ENCODE peak calls at places on chromosomes 13 and 19, in nine cellular contexts. Y is activated T-helper 1 cell treated with anti-CD3 and anti-CD28 coated beads, Interleukin-2, amount 50 U/mL, for 16 hours; N is HCEC 1CT; Z is posterior vena cava; O is nephron progenitor cell; W is COR-L47; B is stimulated activated CD4-positive, alpha-beta T cell treated with anti-CD3 and anti-CD28 coated beads, Interleukin-1b, Interleukin-23, amount 100 ng/mL, for 24 hours; T is activated naive CD4-positive, alpha-beta T cell; D is cerebellar cortex. U is an unnamed sample.

GRCh38 chr13:99207511-99207910 is 6.9 kb downstream of the UBAC2 start:
- DNase-seq in Y (no peak), N (no peak), Z (no peak), O (no peak), W (no peak), B (no peak), T (no peak), D (no peak), U (no peak)

GRCh38 chr19:32526895-32527294 is 54.1 kb upstream of the PDCD5 start:
- DNase-seq in Y (no peak), N (no peak), Z (no peak), O (no peak), W (no peak), B (no peak), T (no peak), D (no peak), U (no peak)

GRCh38 chr19:55667958-55668357 is 7.1 kb upstream of the EPN1 start:
- DNase-seq in Y (no peak), N (no peak), Z (no peak), O (no peak), W (no peak), B (no peak), T (no peak), D (no peak), U (no peak)

GRCh38 chr13:49806126-49806536 is 13.6 kb upstream of the KPNA3 start:
- DNase-seq in Y (no peak), N (peak; percentile 43), Z (no peak), O (no peak), W (no peak), B (no peak), T (no peak), D (no peak), U (no peak)

GRCh38 chr13:96379967-96380366 is 290.1 kb downstream of the HS6ST3 start:
- DNase-seq in Y (no peak), N (no peak), Z (no peak), O (no peak), W (no peak), B (no peak), T (no peak), D (no peak), U (no peak)

GRCh38 chr19:7505682-7506384 is 10.1 kb upstream of the ZNF358 start:
- DNase-seq in Y (no peak), N (no peak), Z (no peak), O (peak; percentile 62), W (peak; percentile 21), B (no peak), T (no peak), D (no peak), U (no peak)

GRCh38 chr19:39953915-39954314 is 17.1 kb upstream of the PSMC4 start:
- DNase-seq in Y (no peak), N (no peak), Z (no peak), O (no peak), W (no peak), B (no peak), T (no peak), D (no peak), U (no peak)

GRCh38 chr13:50421457-50422130 is 406.4 kb downstream of the KCNRG start:
- DNase-seq in Y (no peak), N (peak; percentile 19), Z (no peak), O (no peak), W (peak; percentile 80), B (no peak), T (no peak), D (no peak), U (no peak)

GRCh38 chr19:2797280-2797679 is 12.0 kb downstream of the THOP1 start:
- DNase-seq in Y (no peak), N (no peak), Z (no peak), O (no peak), W (no peak), B (no peak), T (no peak), D (no peak), U (no peak)

GRCh38 chr13:25916119-25916518 is 135.7 kb downstream of the SHISA2 start:
- DNase-seq in Y (no peak), N (no peak), Z (no peak), O (no peak), W (no peak), B (no peak), T (no peak), D (peak; percentile 65), U (no peak)

U was measured in memory B cell.